ENCODE peak calls at places on chromosomes 4 and X, in seven cellular contexts. Z, J, S, P, M, W and H are unnamed samples.

GRCh38 chr4:14233126-14233525 is 605.6 kb upstream of the BOD1L1 start:
- DNase-seq in W (no peak), Z (no peak), J (no peak), S (no peak), M (no peak), P (no peak), H (no peak)

GRCh38 chr4:57147335-57148060 is 37.3 kb upstream of the IGFBP7 start:
- DNase-seq in J (no peak), W (no peak), M (no peak), S (no peak), P (no peak), Z (no peak), H (no peak)

GRCh38 chr4:113756005-113756410 is 5.5 kb downstream of the CAMK2D start:
- DNase-seq in P (no peak), M (no peak), Z (no peak), W (no peak), J (no peak), S (no peak), H (peak; percentile 45)

GRCh38 chrX:49209434-49210251 is 9.7 kb upstream of the SYP start:
- DNase-seq in P (no peak), W (no peak), S (no peak), Z (no peak), M (no peak), J (no peak), H (peak; percentile 74)

GRCh38 chr4:149521611-149522010 is 294.0 kb downstream of the IQCM start:
- DNase-seq in J (no peak), W (no peak), P (no peak), M (no peak), Z (no peak), S (no peak), H (peak; percentile 18)

GRCh38 chr4:116223059-116223732 is 862.2 kb downstream of the TRAM1L1 start:
- DNase-seq in Z (no peak), P (no peak), W (no peak), S (no peak), M (no peak), J (no peak), H (peak; percentile 13)

GRCh38 chr4:112897548-112897947 is 151.9 kb upstream of the ANK2 start:
- DNase-seq in M (no peak), S (no peak), P (no peak), W (no peak), Z (no peak), J (no peak), H (peak; percentile 79)

GRCh38 chrX:9895225-9895912 is 71.8 kb upstream of the CLDN34 start:
- DNase-seq in M (no peak), Z (no peak), W (no peak), S (no peak), J (no peak), P (no peak), H (no peak)

GRCh38 chr4:144970597-144970996 is 127.4 kb downstream of the ANAPC10 start:
- DNase-seq in S (no peak), Z (no peak), W (no peak), M (no peak), J (no peak), P (no peak), H (no peak)

GRCh38 chr4:55757356-55758024 is 62.1 kb upstream of the EXOC1L start:
- DNase-seq in W (no peak), P (no peak), S (no peak), M (no peak), J (no peak), Z (no peak), H (peak; percentile 29)

GRCh38 chr4:184472540-184473264 is 1.6 kb downstream of the IRF2 start:
- DNase-seq in M (peak; percentile 94), W (peak; percentile 88), Z (peak; percentile 11), J (peak; percentile 33), S (peak; percentile 16), P (peak; percentile 76), H (peak; percentile 68)

GRCh38 chr4:110622841-110623709 is at the start of gene PITX2:
- DNase-seq in S (no peak), W (peak; percentile 70), M (peak; percentile 86), J (peak; percentile 11), P (no peak), Z (no peak), H (peak; percentile 96)

GRCh38 chrX:11239230-11239629 is 54.0 kb upstream of the AMELX start:
- DNase-seq in M (no peak), S (no peak), W (no peak), P (no peak), Z (no peak), J (no peak), H (no peak)

GRCh38 chr4:6147441-6147840 is 52.9 kb downstream of the JAKMIP1 start:
- DNase-seq in S (no peak), W (no peak), J (no peak), Z (no peak), P (no peak), M (no peak), H (no peak)

GRCh38 chr4:16532240-16532990 is 306.1 kb upstream of the TAPT1 start:
- DNase-seq in W (no peak), J (no peak), S (no peak), Z (no peak), M (no peak), P (no peak), H (no peak)

GRCh38 chr4:36243355-36244256 is 708 bp downstream of the ARAP2 start:
- DNase-seq in S (peak; percentile 20), W (peak; percentile 74), Z (peak; percentile 29), P (peak; percentile 54), M (peak; percentile 85), J (peak; percentile 36), H (peak; percentile 64)

GRCh38 chr4:187433141-187433540 is 562.4 kb upstream of the ZFP42 start:
- DNase-seq in P (no peak), M (no peak), J (no peak), Z (no peak), W (no peak), S (no peak), H (no peak)

GRCh38 chr4:87949961-87950360 is 25.6 kb upstream of the SPP1 start:
- DNase-seq in J (no peak), Z (no peak), M (no peak), P (no peak), W (no peak), S (no peak), H (no peak)

GRCh38 chr4:52987401-52988056 is 125.4 kb downstream of the RASL11B start:
- DNase-seq in W (no peak), S (no peak), Z (no peak), M (no peak), P (no peak), J (no peak), H (peak; percentile 46)

GRCh38 chr4:143358923-143359694 is 22.4 kb downstream of the GAB1 start:
- DNase-seq in P (no peak), M (no peak), S (no peak), W (no peak), Z (no peak), J (no peak), H (peak; percentile 64)

GRCh38 chr4:163492951-163493504 is 1.5 kb upstream of the TMA16 start:
- DNase-seq in Z (no peak), P (no peak), M (no peak), S (no peak), J (no peak), W (no peak), H (peak; percentile 32)

GRCh38 chrX:2385224-2385623 is 115.6 kb downstream of the DHRSX start:
- DNase-seq in J (no peak), W (no peak), Z (no peak), P (no peak), S (no peak), M (no peak), H (no peak)

GRCh38 chr4:78079701-78080430 is 22.7 kb downstream of the FRAS1 start:
- DNase-seq in M (no peak), P (no peak), S (no peak), W (no peak), J (no peak), Z (no peak), H (peak; percentile 94)

GRCh38 chr4:3136454-3136853 is 62.0 kb downstream of the HTT start:
- DNase-seq in S (no peak), P (no peak), J (no peak), W (no peak), Z (no peak), M (no peak), H (no peak)

GRCh38 chrX:148135738-148136137 is 154.6 kb downstream of the FMR1NB start:
- DNase-seq in S (no peak), W (no peak), J (no peak), M (no peak), P (no peak), Z (no peak), H (peak; percentile 2)

GRCh38 chr4:147793569-147793968 is 61.7 kb downstream of the ARHGAP10 start:
- DNase-seq in Z (no peak), P (no peak), J (no peak), M (no peak), S (no peak), W (no peak), H (no peak)

GRCh38 chrX:33831211-33831610 is 300.9 kb downstream of the FAM47A start:
- DNase-seq in Z (no peak), P (no peak), M (no peak), S (no peak), W (no peak), J (no peak), H (peak; percentile 11)

GRCh38 chr4:28093071-28093470 is 1232.4 kb downstream of the STIM2 start:
- DNase-seq in W (no peak), S (no peak), J (no peak), P (no peak), Z (no peak), M (no peak), H (peak; percentile 75)